ENCODE peak calls at places on chromosomes 12 and 14, in four cellular contexts. One of them, this sample, is unnamed.

GRCh38 chr12:54306925-54307731 is 6.3 kb upstream of the NFE2 start:
- DNase-seq in astrocyte of the spinal cord: no peak
- DNase-seq in dorsolateral prefrontal cortex: no peak
- DNase-seq in GM06990: no peak
- DNase-seq in this sample: no peak

GRCh38 chr12:11705010-11705409 is 55.5 kb downstream of the ETV6 start:
- DNase-seq in GM06990: no peak
- DNase-seq in dorsolateral prefrontal cortex: no peak
- DNase-seq in astrocyte of the spinal cord: peak; percentile 91
- DNase-seq in this sample: no peak

GRCh38 chr12:91990525-91990924 is 155.1 kb downstream of the BTG1 start:
- DNase-seq in astrocyte of the spinal cord: peak; percentile 69
- DNase-seq in dorsolateral prefrontal cortex: no peak
- DNase-seq in GM06990: no peak
- DNase-seq in this sample: no peak

GRCh38 chr12:119715268-119715620 is 47.3 kb downstream of the PRKAB1 start:
- DNase-seq in GM06990: no peak
- DNase-seq in dorsolateral prefrontal cortex: no peak
- DNase-seq in astrocyte of the spinal cord: peak; percentile 37
- DNase-seq in this sample: no peak

GRCh38 chr14:21049263-21049662 is 7.1 kb downstream of the RNASE7 start:
- DNase-seq in astrocyte of the spinal cord: no peak
- DNase-seq in GM06990: no peak
- DNase-seq in dorsolateral prefrontal cortex: no peak
- DNase-seq in this sample: no peak

GRCh38 chr12:26884765-26885576 is 52.0 kb upstream of the ITPR2 start:
- DNase-seq in GM06990: peak; percentile 71
- DNase-seq in dorsolateral prefrontal cortex: peak; percentile 89
- DNase-seq in astrocyte of the spinal cord: peak; percentile 74
- DNase-seq in this sample: peak; percentile 85

GRCh38 chr14:69749956-69750355 is 17.0 kb upstream of the SRSF5 start:
- DNase-seq in GM06990: no peak
- DNase-seq in dorsolateral prefrontal cortex: no peak
- DNase-seq in astrocyte of the spinal cord: no peak
- DNase-seq in this sample: no peak

GRCh38 chr14:61555056-61555838 is 140.1 kb upstream of the HIF1A start:
- DNase-seq in astrocyte of the spinal cord: peak; percentile 44
- DNase-seq in dorsolateral prefrontal cortex: no peak
- DNase-seq in GM06990: no peak
- DNase-seq in this sample: no peak

GRCh38 chr12:6425588-6426531 is 18.9 kb upstream of the CD27 start:
- DNase-seq in dorsolateral prefrontal cortex: peak; percentile 60
- DNase-seq in astrocyte of the spinal cord: no peak
- DNase-seq in GM06990: peak; percentile 65
- DNase-seq in this sample: no peak

GRCh38 chr14:41636492-41637392 is 30.1 kb downstream of the LRFN5 start:
- DNase-seq in dorsolateral prefrontal cortex: no peak
- DNase-seq in astrocyte of the spinal cord: peak; percentile 65
- DNase-seq in GM06990: no peak
- DNase-seq in this sample: no peak

GRCh38 chr14:65101631-65102440 is 481 bp downstream of the MAX start:
- DNase-seq in dorsolateral prefrontal cortex: no peak
- DNase-seq in astrocyte of the spinal cord: no peak
- DNase-seq in GM06990: no peak
- DNase-seq in this sample: no peak

GRCh38 chr14:99072956-99073355 is 199.0 kb downstream of the BCL11B start:
- DNase-seq in astrocyte of the spinal cord: no peak
- DNase-seq in dorsolateral prefrontal cortex: no peak
- DNase-seq in GM06990: no peak
- DNase-seq in this sample: no peak

GRCh38 chr14:37263656-37264236 is 66.0 kb downstream of the MIPOL1 start:
- DNase-seq in GM06990: no peak
- DNase-seq in dorsolateral prefrontal cortex: no peak
- DNase-seq in astrocyte of the spinal cord: no peak
- DNase-seq in this sample: no peak

GRCh38 chr14:34797747-34798583 is 77.2 kb downstream of the BAZ1A start:
- DNase-seq in astrocyte of the spinal cord: no peak
- DNase-seq in GM06990: no peak
- DNase-seq in dorsolateral prefrontal cortex: no peak
- DNase-seq in this sample: no peak

GRCh38 chr14:21526672-21527319 is 650 bp upstream of the SALL2 start:
- DNase-seq in GM06990: no peak
- DNase-seq in astrocyte of the spinal cord: no peak
- DNase-seq in dorsolateral prefrontal cortex: no peak
- DNase-seq in this sample: no peak

GRCh38 chr12:1815108-1815507 is 5.3 kb upstream of the LRTM2 start:
- DNase-seq in dorsolateral prefrontal cortex: no peak
- DNase-seq in GM06990: no peak
- DNase-seq in astrocyte of the spinal cord: no peak
- DNase-seq in this sample: no peak

GRCh38 chr12:95582230-95583058 is 31.2 kb upstream of the USP44 start:
- DNase-seq in astrocyte of the spinal cord: peak; percentile 57
- DNase-seq in dorsolateral prefrontal cortex: no peak
- DNase-seq in GM06990: no peak
- DNase-seq in this sample: no peak

GRCh38 chr12:113120670-113121370 is 14.7 kb downstream of the RASAL1 start:
- DNase-seq in astrocyte of the spinal cord: no peak
- DNase-seq in dorsolateral prefrontal cortex: no peak
- DNase-seq in GM06990: no peak
- DNase-seq in this sample: no peak

GRCh38 chr12:46386877-46387629 is 14.5 kb upstream of the SLC38A2 start:
- DNase-seq in GM06990: peak; percentile 56
- DNase-seq in astrocyte of the spinal cord: peak; percentile 13
- DNase-seq in dorsolateral prefrontal cortex: no peak
- DNase-seq in this sample: peak; percentile 8

GRCh38 chr12:88300931-88301330 is 158.8 kb downstream of the TMTC3 start:
- DNase-seq in astrocyte of the spinal cord: no peak
- DNase-seq in dorsolateral prefrontal cortex: no peak
- DNase-seq in GM06990: no peak
- DNase-seq in this sample: no peak

GRCh38 chr14:84065811-84066210 is 1464.1 kb upstream of the FLRT2 start:
- DNase-seq in dorsolateral prefrontal cortex: no peak
- DNase-seq in GM06990: no peak
- DNase-seq in astrocyte of the spinal cord: no peak
- DNase-seq in this sample: no peak

GRCh38 chr12:98750511-98750910 is 105.4 kb downstream of the APAF1 start:
- DNase-seq in astrocyte of the spinal cord: peak; percentile 67
- DNase-seq in GM06990: no peak
- DNase-seq in dorsolateral prefrontal cortex: peak; percentile 84
- DNase-seq in this sample: peak; percentile 65

GRCh38 chr12:12720052-12720451 is 2.9 kb downstream of the CDKN1B start:
- DNase-seq in astrocyte of the spinal cord: peak; percentile 17
- DNase-seq in dorsolateral prefrontal cortex: no peak
- DNase-seq in GM06990: no peak
- DNase-seq in this sample: no peak

GRCh38 chr12:64633940-64634337 is 23.6 kb downstream of the RASSF3 start:
- DNase-seq in GM06990: no peak
- DNase-seq in dorsolateral prefrontal cortex: no peak
- DNase-seq in astrocyte of the spinal cord: peak; percentile 70
- DNase-seq in this sample: no peak